ENCODE peak calls at places on chromosome 14, in eight cellular contexts. One of them, this sample, is unnamed.

GRCh38 chr14:99231181-99231849 is 40.7 kb downstream of the BCL11B start:
- DNase-seq in NCI-H1694: no peak
- DNase-seq in hypothalamus: no peak
- DNase-seq in Kasumi-1: no peak
- DNase-seq in iPS-NIHi11: no peak
- DNase-seq in cardiac fibroblast: no peak
- DNase-seq in amygdala: no peak
- DNase-seq in foreskin fibroblast: no peak
- DNase-seq in this sample: no peak

GRCh38 chr14:20247651-20248246 is 8.7 kb downstream of the OR11H4 start:
- DNase-seq in Kasumi-1: no peak
- DNase-seq in foreskin fibroblast: no peak
- DNase-seq in hypothalamus: no peak
- DNase-seq in iPS-NIHi11: peak
- DNase-seq in NCI-H1694: no peak
- DNase-seq in cardiac fibroblast: peak
- DNase-seq in amygdala: no peak
- DNase-seq in this sample: peak

GRCh38 chr14:32559595-32559994 is 230.5 kb downstream of the AKAP6 start:
- DNase-seq in amygdala: no peak
- DNase-seq in Kasumi-1: no peak
- DNase-seq in NCI-H1694: no peak
- DNase-seq in foreskin fibroblast: no peak
- DNase-seq in cardiac fibroblast: peak
- DNase-seq in iPS-NIHi11: no peak
- DNase-seq in hypothalamus: no peak
- DNase-seq in this sample: peak

GRCh38 chr14:37985826-37986470 is 221.8 kb upstream of the SSTR1 start:
- DNase-seq in NCI-H1694: peak
- DNase-seq in foreskin fibroblast: peak
- DNase-seq in Kasumi-1: peak
- DNase-seq in hypothalamus: no peak
- DNase-seq in iPS-NIHi11: peak
- DNase-seq in amygdala: no peak
- DNase-seq in cardiac fibroblast: peak
- DNase-seq in this sample: peak

GRCh38 chr14:77025744-77026165 is 2.8 kb downstream of the IRF2BPL start:
- DNase-seq in foreskin fibroblast: no peak
- DNase-seq in amygdala: no peak
- DNase-seq in hypothalamus: no peak
- DNase-seq in NCI-H1694: no peak
- DNase-seq in iPS-NIHi11: no peak
- DNase-seq in cardiac fibroblast: peak
- DNase-seq in Kasumi-1: no peak
- DNase-seq in this sample: peak

GRCh38 chr14:93959239-93960107 is 16.9 kb downstream of the ASB2 start:
- DNase-seq in foreskin fibroblast: peak
- DNase-seq in iPS-NIHi11: peak
- DNase-seq in NCI-H1694: no peak
- DNase-seq in hypothalamus: no peak
- DNase-seq in amygdala: no peak
- DNase-seq in cardiac fibroblast: peak
- DNase-seq in Kasumi-1: peak
- DNase-seq in this sample: peak

GRCh38 chr14:93926209-93926872 is 803 bp upstream of the FAM181A start:
- DNase-seq in cardiac fibroblast: no peak
- DNase-seq in iPS-NIHi11: no peak
- DNase-seq in foreskin fibroblast: no peak
- DNase-seq in hypothalamus: no peak
- DNase-seq in NCI-H1694: no peak
- DNase-seq in Kasumi-1: no peak
- DNase-seq in amygdala: no peak
- DNase-seq in this sample: no peak

GRCh38 chr14:98940693-98941437 is 331.1 kb downstream of the BCL11B start:
- DNase-seq in cardiac fibroblast: no peak
- DNase-seq in hypothalamus: no peak
- DNase-seq in foreskin fibroblast: no peak
- DNase-seq in NCI-H1694: no peak
- DNase-seq in iPS-NIHi11: no peak
- DNase-seq in amygdala: no peak
- DNase-seq in Kasumi-1: no peak
- DNase-seq in this sample: no peak

GRCh38 chr14:105472496-105472991 is 2.1 kb upstream of the CRIP2 start:
- DNase-seq in amygdala: no peak
- DNase-seq in NCI-H1694: no peak
- DNase-seq in hypothalamus: no peak
- DNase-seq in foreskin fibroblast: no peak
- DNase-seq in Kasumi-1: no peak
- DNase-seq in iPS-NIHi11: no peak
- DNase-seq in cardiac fibroblast: no peak
- DNase-seq in this sample: no peak

GRCh38 chr14:63735720-63736119 is 7.9 kb upstream of the SGPP1 start:
- DNase-seq in NCI-H1694: no peak
- DNase-seq in iPS-NIHi11: no peak
- DNase-seq in amygdala: no peak
- DNase-seq in hypothalamus: no peak
- DNase-seq in foreskin fibroblast: no peak
- DNase-seq in cardiac fibroblast: no peak
- DNase-seq in Kasumi-1: no peak
- DNase-seq in this sample: no peak